ENCODE peak calls at places on chromosomes 7 and 10, in five cellular contexts. X is astrocyte, Q is neural progenitor cell, H is H1, F is fibroblast of lung. K is an unnamed sample.

GRCh38 chr7:131459256-131459655 is 97.2 kb downstream of the PODXL start:
- DNase-seq in X (peak; percentile 14), Q (no peak), H (no peak), F (peak; percentile 23), K (no peak)

GRCh38 chr10:128274938-128275337 is 148.7 kb upstream of the MKI67 start:
- DNase-seq in X (no peak), Q (no peak), H (no peak), F (no peak), K (no peak)

GRCh38 chr7:4279210-4279609 is 402.9 kb upstream of the FOXK1 start:
- DNase-seq in X (no peak), Q (no peak), H (no peak), F (no peak), K (no peak)

GRCh38 chr7:25777969-25778767 is 373.8 kb upstream of the NFE2L3 start:
- DNase-seq in X (no peak), Q (no peak), H (no peak), F (no peak), K (no peak)

GRCh38 chr10:114653926-114654325 is 4.1 kb downstream of the ABLIM1 start:
- DNase-seq in X (no peak), Q (no peak), H (no peak), F (no peak), K (no peak)

GRCh38 chr10:99870051-99870730 is 87.8 kb downstream of the ABCC2 start:
- DNase-seq in X (peak; percentile 68), Q (no peak), H (no peak), F (peak; percentile 75), K (no peak)

GRCh38 chr10:71213127-71213616 is 802 bp downstream of the UNC5B start:
- DNase-seq in X (peak; percentile 86), Q (peak; percentile 78), H (no peak), F (peak; percentile 90), K (no peak)

GRCh38 chr10:15140640-15141039 is 27.9 kb downstream of the NMT2 start:
- DNase-seq in X (no peak), Q (no peak), H (no peak), F (no peak), K (no peak)

GRCh38 chr10:124744688-124745055 is 494 bp upstream of the FAM53B start:
- DNase-seq in X (peak; percentile 62), Q (no peak), H (no peak), F (peak; percentile 75), K (no peak)

GRCh38 chr10:87646192-87646909 is 13.3 kb upstream of the PAPSS2 start:
- DNase-seq in X (no peak), Q (no peak), H (no peak), F (no peak), K (no peak)

GRCh38 chr7:126728967-126729366 is 523.8 kb downstream of the GRM8 start:
- DNase-seq in X (no peak), Q (no peak), H (no peak), F (no peak), K (no peak)

GRCh38 chr7:28748934-28749584 is 209.1 kb downstream of the TRIL start:
- DNase-seq in X (peak; percentile 60), Q (no peak), H (no peak), F (peak; percentile 74), K (no peak)

DNA sequence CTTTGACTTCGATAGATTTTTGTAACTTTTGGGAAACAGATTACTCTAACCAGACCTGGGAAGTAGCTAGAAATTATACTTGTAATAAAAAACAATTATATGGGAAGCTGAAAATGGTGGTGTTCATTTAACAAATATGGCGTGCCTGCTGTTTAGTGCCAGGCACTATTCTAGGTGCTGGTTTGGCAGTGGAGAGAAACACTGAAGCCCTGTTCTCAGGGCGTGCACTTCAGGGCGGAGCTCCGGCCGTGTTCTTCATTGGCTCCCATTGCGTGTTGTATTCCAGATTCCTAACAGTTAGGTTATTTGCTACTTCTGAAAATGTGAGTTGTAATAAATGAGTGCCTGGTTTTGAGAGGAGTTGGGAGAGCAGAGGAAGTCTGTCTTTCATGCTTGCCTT is 38.6 kb downstream of the DNAJB6 start:
- DNase-seq in X (no peak), Q (no peak), H (no peak), F (no peak), K (no peak)
- H3K36me3 ChIP-seq in X (peaks cover 16% of the 10 kb centered on the region), Q (peaks cover 2% of the 10 kb centered on the region), H (peaks cover 64% of the 10 kb centered on the region), F (peaks cover 13% of the 10 kb centered on the region), K (peaks cover 24% of the 10 kb centered on the region)

GRCh38 chr7:69516208-69516820 is 82.0 kb upstream of the AUTS2 start:
- DNase-seq in X (no peak), Q (no peak), H (no peak), F (no peak), K (no peak)
- H3K27ac ChIP-seq in X (no peak overlapping the region), Q (no peak overlapping the region), H (no peak overlapping the region), F (no peak overlapping the region), K (no peak overlapping the region)

GRCh38 chr7:21941570-21942224 is 4.0 kb downstream of the CDCA7L start:
- DNase-seq in X (peak; percentile 59), Q (no peak), H (no peak), F (peak; percentile 66), K (no peak)
- H3K4me3 ChIP-seq in X (no peak overlapping the region), Q (no peak overlapping the region), H (no peak overlapping the region), F (no peak overlapping the region), K (no peak overlapping the region)

GRCh38 chr7:96189129-96189815 is 132.6 kb downstream of the SLC25A13 start:
- DNase-seq in X (no peak), Q (no peak), H (no peak), F (no peak), K (no peak)
- H3K36me3 ChIP-seq in X (no peaks in the 10 kb centered on the region), Q (peaks cover 2% of the 10 kb centered on the region), H (peaks cover 18% of the 10 kb centered on the region), F (peaks cover 1% of the 10 kb centered on the region), K (no peaks in the 10 kb centered on the region)

DNA sequence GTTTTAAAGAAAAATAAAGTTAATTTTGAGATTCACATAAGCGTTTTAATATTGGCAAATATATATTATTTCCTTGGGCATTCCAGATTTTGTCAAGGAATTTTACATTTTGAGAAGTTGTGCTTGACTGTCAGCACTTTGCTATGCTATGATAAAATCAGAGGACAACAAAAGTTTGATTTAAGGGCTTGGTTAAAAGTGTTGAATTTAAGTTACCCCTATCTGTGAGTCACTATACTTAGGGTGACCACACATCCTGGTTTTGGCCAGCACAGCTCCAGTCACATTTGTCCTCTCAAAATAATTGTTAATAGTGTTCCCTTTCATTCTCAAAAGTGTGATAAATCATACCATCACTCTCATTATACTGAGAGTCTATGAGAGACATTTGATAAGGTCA is 34.2 kb upstream of the ANK3 start:
- DNase-seq in X (no peak), Q (no peak), H (no peak), F (peak; percentile 71), K (no peak)
- H3K27ac ChIP-seq in X (peak overlapping the region; percentile 5), Q (no peak overlapping the region), H (no peak overlapping the region), F (no peak overlapping the region), K (no peak overlapping the region)

GRCh38 chr7:40470111-40470736 is 335.4 kb downstream of the SUGCT start:
- DNase-seq in X (peak; percentile 74), Q (no peak), H (no peak), F (peak; percentile 83), K (no peak)
- H3K4me3 ChIP-seq in X (peak overlapping the region; percentile 35), Q (no peak overlapping the region), H (no peak overlapping the region), F (peak overlapping the region; percentile 30), K (no peak overlapping the region)

GRCh38 chr7:87886875-87887274 is 10.6 kb downstream of the DBF4 start:
- DNase-seq in X (peak; percentile 18), Q (peak; percentile 25), H (no peak), F (peak; percentile 33), K (no peak)
- H3K36me3 ChIP-seq in X (no peaks in the 10 kb centered on the region), Q (peaks cover 47% of the 10 kb centered on the region), H (peaks cover 68% of the 10 kb centered on the region), F (peaks cover 2% of the 10 kb centered on the region), K (peaks cover 3% of the 10 kb centered on the region)